ENCODE peak calls at places on chromosomes 6 and 20, in six cellular contexts. T is transverse colon, V is upper lobe of left lung, D is suprapubic skin, K is GM12878, Y is stomach. S is an unnamed sample.

GRCh38 chr6:125974214-125974866 is 12.0 kb upstream of the TRMT11 start:
- DNase-seq in Y (no peak), K (no peak), D (no peak), V (no peak), T (no peak), S (no peak)

GRCh38 chr6:22028403-22028802 is 268.4 kb downstream of the PRL start:
- DNase-seq in T (no peak), V (no peak), K (no peak), D (no peak), Y (no peak), S (no peak)

GRCh38 chr6:53456809-53457208 is 88.1 kb downstream of the GCLC start:
- DNase-seq in K (no peak), T (no peak), V (no peak), Y (no peak), D (no peak), S (no peak)

GRCh38 chr6:33411632-33412005 is 805 bp downstream of the PHF1 start:
- DNase-seq in Y (no peak), V (no peak), K (no peak), D (no peak), T (no peak), S (no peak)

GRCh38 chr6:111576302-111576701 is 29.4 kb downstream of the TRAF3IP2 start:
- DNase-seq in K (no peak), V (no peak), Y (no peak), T (no peak), D (no peak), S (no peak)

GRCh38 chr20:14288341-14289330 is 48.8 kb downstream of the FLRT3 start:
- DNase-seq in V (no peak), D (no peak), Y (no peak), T (no peak), K (no peak), S (no peak)

GRCh38 chr6:22145823-22146379 is 150.9 kb downstream of the PRL start:
- DNase-seq in Y (no peak), D (no peak), T (no peak), V (no peak), K (no peak), S (no peak)

GRCh38 chr20:56685879-56686278 is 56.8 kb downstream of the TFAP2C start:
- DNase-seq in K (no peak), D (no peak), V (no peak), T (no peak), Y (no peak), S (no peak)

GRCh38 chr6:32190054-32190945 is at the start of gene PBX2:
- DNase-seq in Y (peak; percentile 89), K (peak; percentile 91), D (peak; percentile 95), V (no peak), T (peak; percentile 94), S (peak; percentile 98)

GRCh38 chr6:32189082-32189741 is 790 bp downstream of the PBX2 start:
- DNase-seq in T (no peak), Y (no peak), V (no peak), D (no peak), K (no peak), S (no peak)

GRCh38 chr6:32189742-32190053 is 304 bp downstream of the PBX2 start:
- DNase-seq in D (no peak), Y (no peak), V (peak; percentile 89), T (no peak), K (no peak), S (no peak)

GRCh38 chr6:32187009-32187709 is 2.8 kb downstream of the PBX2 start:
- DNase-seq in V (peak; percentile 50), Y (no peak), K (no peak), D (no peak), T (no peak), S (no peak)

GRCh38 chr6:32188381-32189081 is 1.5 kb downstream of the PBX2 start:
- DNase-seq in V (no peak), K (no peak), Y (no peak), D (no peak), T (no peak), S (peak; percentile 81)
- TF ChIP-seq POLR2A in V (no peak), K (no peak), Y (no peak), D (no peak), T (no peak), S (no peak)

DNA sequence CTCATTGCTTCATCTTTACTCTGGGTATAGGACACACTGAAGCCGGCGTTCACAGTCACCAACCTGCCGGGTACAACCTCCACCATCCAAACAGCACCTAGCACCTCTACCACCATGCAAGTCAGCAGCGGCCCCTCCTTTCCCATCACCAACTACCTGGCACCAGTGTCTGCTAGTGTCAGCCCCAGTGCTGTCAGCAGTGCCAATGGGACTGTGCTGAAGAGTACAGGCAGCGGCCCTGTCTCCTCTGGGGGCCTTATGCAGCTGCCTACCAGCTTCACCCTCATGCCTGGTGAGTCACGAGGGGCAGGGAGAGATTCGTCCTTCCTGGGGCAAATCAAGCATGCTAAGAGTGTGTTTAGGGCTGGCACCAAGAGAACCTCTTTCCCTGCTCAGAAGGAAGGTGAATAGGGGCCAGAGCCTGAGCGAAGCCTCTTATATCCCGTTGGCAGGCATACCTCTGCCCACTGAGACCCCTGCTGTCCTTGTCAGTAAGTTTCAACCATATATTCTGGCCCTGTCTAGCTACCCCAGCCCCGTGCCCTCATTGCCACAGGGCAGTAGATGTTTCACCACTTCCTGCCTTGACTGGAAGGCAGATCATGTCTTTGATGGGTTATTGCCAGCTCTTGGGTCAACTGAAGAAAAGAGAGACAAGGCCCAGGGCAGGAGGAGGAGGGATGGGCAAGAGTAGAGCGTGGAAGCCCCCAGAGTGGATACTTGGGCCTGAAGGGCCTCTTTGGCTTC is 4.8 kb downstream of the SRF start:
- DNase-seq in T (no peak), D (no peak), K (no peak), V (no peak), Y (no peak), S (no peak)
- TF ChIP-seq POLR2AphosphoS5 in T (no peak), D (no peak), K (no peak), V (no peak), Y (no peak), S (no peak)

GRCh38 chr6:137740347-137740746 is 126.7 kb upstream of the TNFAIP3 start:
- DNase-seq in K (no peak), T (no peak), V (no peak), D (no peak), Y (no peak), S (no peak)
- TF ChIP-seq EP300 in K (no peak), T (no peak), V (no peak), D (no peak), Y (no peak), S (no peak)

GRCh38 chr6:150866147-150867073 is 908 bp downstream of the MTHFD1L start:
- DNase-seq in K (peak; percentile 33), T (peak; percentile 79), D (peak; percentile 83), Y (peak; percentile 70), V (peak; percentile 97), S (peak; percentile 90)
- TF ChIP-seq POLR2A in K (peak; percentile 90), T (no peak), D (no peak), Y (no peak), V (no peak), S (no peak)